ENCODE peak calls at places on chromosomes 4 and X, in eight cellular contexts. P is mammary epithelial cell; B is GM12865; T is A549; F is heart right ventricle; M is GM20000; E is activated CD8-positive, alpha-beta T cell treated with anti-CD3 and anti-CD28 coated beads for 36 hours; Y is WERI-Rb-1. G is an unnamed sample.

GRCh38 chrX:15525664-15526416 is 25.2 kb downstream of the BMX start:
- DNase-seq in P (peak), B (no peak), T (no peak), F (no peak), M (no peak), E (no peak), Y (no peak), G (no peak)

GRCh38 chr4:84484274-84484673 is 14.8 kb downstream of the NKX6-1 start:
- DNase-seq in P (no peak), B (no peak), T (no peak), F (no peak), M (no peak), E (no peak), Y (no peak), G (no peak)

GRCh38 chr4:121696140-121696640 is 590 bp downstream of the ANXA5 start:
- DNase-seq in P (peak), B (peak), T (no peak), F (peak), M (peak), E (peak), Y (peak), G (no peak)

GRCh38 chrX:74179071-74179470 is 124.9 kb upstream of the ZCCHC13 start:
- DNase-seq in P (no peak), B (no peak), T (no peak), F (no peak), M (no peak), E (no peak), Y (no peak), G (no peak)

GRCh38 chr4:33696066-33696465 is 2548.2 kb downstream of the ARAP2 start:
- DNase-seq in P (no peak), B (no peak), T (no peak), F (no peak), M (no peak), E (no peak), Y (no peak), G (no peak)

GRCh38 chr4:30753316-30753715 is 33.1 kb downstream of the PCDH7 start:
- DNase-seq in P (peak), B (no peak), T (no peak), F (no peak), M (no peak), E (no peak), Y (no peak), G (no peak)

GRCh38 chrX:2707334-2707760 is 16.3 kb downstream of the CD99 start:
- DNase-seq in P (peak), B (peak), T (peak), F (peak), M (peak), E (peak), Y (peak), G (peak)

GRCh38 chr4:54586343-54586953 is 71.3 kb upstream of the KIT start:
- DNase-seq in P (peak), B (no peak), T (no peak), F (no peak), M (no peak), E (no peak), Y (no peak), G (no peak)

GRCh38 chr4:152485726-152486276 is 50.1 kb downstream of the FBXW7 start:
- DNase-seq in P (peak), B (peak), T (peak), F (no peak), M (peak), E (peak), Y (no peak), G (no peak)

GRCh38 chr4:5821665-5822358 is 71.1 kb downstream of the CRMP1 start:
- DNase-seq in P (no peak), B (no peak), T (peak), F (no peak), M (no peak), E (peak), Y (peak), G (peak)

GRCh38 chrX:138897621-138898492 is 186.3 kb upstream of the FGF13 start:
- DNase-seq in P (peak), B (no peak), T (no peak), F (no peak), M (no peak), E (no peak), Y (no peak), G (no peak)

GRCh38 chr4:90152024-90152423 is 24.8 kb downstream of the CCSER1 start:
- DNase-seq in P (no peak), B (no peak), T (no peak), F (no peak), M (no peak), E (no peak), Y (no peak), G (no peak)

GRCh38 chrX:145953628-145954027 is 136.0 kb downstream of the SLITRK2 start:
- DNase-seq in P (no peak), B (no peak), T (no peak), F (no peak), M (no peak), E (no peak), Y (no peak), G (no peak)

GRCh38 chr4:23631255-23631950 is 258.4 kb downstream of the PPARGC1A start:
- DNase-seq in P (no peak), B (no peak), T (no peak), F (no peak), M (no peak), E (no peak), Y (no peak), G (no peak)

GRCh38 chr4:3202836-3203820 is 45.8 kb upstream of the MSANTD1 start:
- DNase-seq in P (no peak), B (peak), T (no peak), F (no peak), M (no peak), E (peak), Y (no peak), G (no peak)

GRCh38 chr4:145564540-145564939 is 54.6 kb upstream of the MMAA start:
- DNase-seq in P (no peak), B (no peak), T (no peak), F (no peak), M (no peak), E (no peak), Y (no peak), G (no peak)

GRCh38 chr4:184261246-184261645 is 43.6 kb upstream of the ENPP6 start:
- DNase-seq in P (no peak), B (no peak), T (no peak), F (no peak), M (no peak), E (no peak), Y (no peak), G (no peak)

GRCh38 chr4:53717064-53717549 is 125.8 kb upstream of the LNX1 start:
- DNase-seq in P (no peak), B (no peak), T (no peak), F (no peak), M (no peak), E (no peak), Y (no peak), G (no peak)

GRCh38 chr4:128980816-128981326 is 112.5 kb downstream of the SCLT1 start:
- DNase-seq in P (no peak), B (no peak), T (no peak), F (no peak), M (no peak), E (no peak), Y (no peak), G (no peak)

GRCh38 chr4:153619811-153620210 is 64.3 kb upstream of the TLR2 start:
- DNase-seq in P (no peak), B (no peak), T (no peak), F (no peak), M (no peak), E (no peak), Y (no peak), G (no peak)

GRCh38 chrX:11407331-11408110 is 114.3 kb downstream of the AMELX start:
- DNase-seq in P (no peak), B (peak), T (no peak), F (no peak), M (no peak), E (no peak), Y (no peak), G (no peak)

GRCh38 chrX:25427873-25428555 is 412.2 kb upstream of the ARX start:
- DNase-seq in P (no peak), B (no peak), T (no peak), F (no peak), M (no peak), E (no peak), Y (peak), G (peak)

GRCh38 chrX:68842351-68842750 is 13.5 kb downstream of the EFNB1 start:
- DNase-seq in P (no peak), B (no peak), T (no peak), F (no peak), M (no peak), E (no peak), Y (no peak), G (no peak)
- TF ChIP-seq CTCF in P (no peak), B (no peak), T (no peak), F (no peak), M (no peak), E (no peak), Y (no peak), G (no peak)

GRCh38 chrX:9516635-9517034 is 51.8 kb downstream of the TBL1X start:
- DNase-seq in P (no peak), B (no peak), T (no peak), F (no peak), M (no peak), E (no peak), Y (no peak), G (no peak)
- TF ChIP-seq CTCF in P (no peak), B (no peak), T (no peak), F (no peak), M (no peak), E (no peak), Y (no peak), G (no peak)

GRCh38 chr4:26161030-26161824 is 159.6 kb upstream of the RBPJ start:
- DNase-seq in P (no peak), B (peak), T (no peak), F (no peak), M (no peak), E (peak), Y (peak), G (no peak)
- TF ChIP-seq CTCF in P (no peak), B (no peak), T (no peak), F (no peak), M (no peak), E (no peak), Y (peak), G (no peak)

DNA sequence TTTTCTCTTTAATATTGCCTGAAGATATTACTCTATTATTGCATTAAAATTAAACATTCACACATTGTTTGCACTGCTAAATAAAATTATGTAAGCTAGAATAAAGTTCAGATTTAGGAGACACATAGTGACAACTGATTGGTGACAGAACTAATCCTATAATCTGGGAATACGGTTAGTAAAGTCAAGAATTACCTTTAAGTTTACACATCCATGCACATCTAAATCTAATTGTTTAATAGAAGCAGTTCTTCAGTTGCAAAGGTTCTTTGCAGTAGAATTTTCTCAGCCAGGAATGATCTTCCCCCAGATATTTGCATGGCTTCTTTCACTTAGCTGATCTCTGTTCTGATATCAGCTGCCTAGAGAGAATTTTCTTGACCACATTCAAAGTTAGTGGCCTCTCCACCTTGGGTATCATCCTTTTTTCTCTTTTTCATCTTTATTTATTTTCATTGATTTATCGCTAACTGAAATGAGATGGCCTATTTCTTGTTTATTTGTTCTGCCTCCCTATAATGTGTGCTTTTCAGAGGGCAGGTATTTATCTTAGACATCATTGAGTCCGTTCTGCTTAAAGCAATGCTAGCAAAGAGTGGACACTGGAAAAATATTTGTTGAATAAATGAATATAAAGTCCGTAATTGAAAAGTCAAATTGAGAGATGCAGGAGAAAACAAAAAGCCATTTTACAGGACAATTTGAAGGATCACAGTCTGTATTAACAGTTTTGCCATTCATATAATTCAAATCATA is 12.6 kb downstream of the AFP start:
- DNase-seq in P (no peak), B (no peak), T (no peak), F (no peak), M (no peak), E (no peak), Y (no peak), G (no peak)
- TF ChIP-seq CTCF in P (no peak), B (no peak), T (no peak), F (no peak), M (no peak), E (no peak), Y (no peak), G (no peak)

DNA sequence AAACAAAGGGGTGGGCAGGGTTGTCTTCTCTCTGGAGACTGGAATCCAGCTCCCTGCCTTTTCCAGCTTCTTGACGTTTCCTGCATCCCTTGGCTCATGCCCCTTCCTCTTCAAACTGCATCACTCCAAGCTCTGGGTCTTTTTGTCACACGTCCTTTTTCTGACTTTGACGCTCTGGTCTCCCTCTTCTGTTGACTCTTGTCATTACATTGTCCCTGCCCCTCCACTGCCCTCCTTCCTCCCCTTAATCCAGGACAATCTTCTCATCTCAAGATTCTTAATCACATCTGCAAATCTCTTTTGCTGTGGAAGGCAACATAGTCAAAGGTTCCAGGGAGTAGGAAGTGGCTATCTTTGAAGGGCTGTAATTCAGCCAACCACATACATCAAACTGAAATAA is 178.3 kb downstream of the TMA16 start:
- DNase-seq in P (no peak), B (no peak), T (no peak), F (no peak), M (no peak), E (no peak), Y (peak), G (no peak)
- TF ChIP-seq CTCF in P (no peak), B (no peak), T (no peak), F (peak), M (no peak), E (peak), Y (peak), G (no peak)